ENCODE peak calls at places on chromosome X, in six cellular contexts. N, F, S, O, W and U are unnamed samples.
A peak's percentile ranks its signal among the peaks of the same experiment; 100 is the strongest.

GRCh38 chrX:65587616-65588526 is 53.3 kb upstream of the LAS1L start:
- DNase-seq in S (no peak), W (peak; percentile 75), O (no peak), F (peak; percentile 63), N (no peak), U (no peak)

GRCh38 chrX:13412208-13412600 is 92.4 kb upstream of the ATXN3L start:
- DNase-seq in N (no peak), S (no peak), W (no peak), O (no peak), F (no peak), U (no peak)

GRCh38 chrX:23511783-23512182 is 155.5 kb upstream of the PRDX4 start:
- DNase-seq in W (no peak), S (no peak), N (no peak), O (no peak), F (no peak), U (no peak)

GRCh38 chrX:46630141-46630540 is 56.6 kb downstream of the CHST7 start:
- DNase-seq in O (no peak), S (no peak), N (no peak), F (peak; percentile 44), W (no peak), U (no peak)

GRCh38 chrX:57900961-57901360 is 9.3 kb downstream of the ZXDA start:
- DNase-seq in O (no peak), S (peak; percentile 52), N (no peak), W (no peak), F (peak; percentile 41), U (no peak)

GRCh38 chrX:68894513-68895338 is 65.9 kb downstream of the EFNB1 start:
- DNase-seq in O (no peak), S (peak; percentile 47), W (peak; percentile 67), F (no peak), N (no peak), U (no peak)

GRCh38 chrX:20252392-20253231 is 14.1 kb downstream of the RPS6KA3 start:
- DNase-seq in S (no peak), F (peak; percentile 53), N (peak; percentile 68), W (peak; percentile 61), O (peak; percentile 69), U (peak; percentile 73)

GRCh38 chrX:119399772-119400101 is 601 bp downstream of the SLC25A43 start:
- DNase-seq in O (no peak), W (no peak), F (peak; percentile 30), S (no peak), N (no peak), U (no peak)

GRCh38 chrX:25012793-25013592 is 2.8 kb downstream of the ARX start:
- DNase-seq in S (no peak), W (no peak), N (no peak), F (no peak), O (no peak), U (no peak)